ENCODE peak calls at places on chromosome 1, in seven cellular contexts. Q is HFF-Myc; S is prostate gland; Z is CD8-positive, alpha-beta memory T cell; W is choroid plexus epithelial cell; L is GM12865; I is spleen. C is an unnamed sample.

GRCh38 chr1:230824571-230825060 is 43.7 kb downstream of the C1orf198 start:
- DNase-seq in Q (no peak), S (no peak), Z (no peak), W (no peak), L (no peak), I (no peak), C (no peak)

GRCh38 chr1:198187973-198188588 is 31.3 kb downstream of the NEK7 start:
- DNase-seq in Q (no peak), S (no peak), Z (no peak), W (no peak), L (no peak), I (no peak), C (no peak)

GRCh38 chr1:178560871-178561376 is 48.0 kb downstream of the TEX35 start:
- DNase-seq in Q (no peak), S (no peak), Z (no peak), W (no peak), L (no peak), I (no peak), C (no peak)

GRCh38 chr1:211876849-211877248 is 46.3 kb upstream of the LPGAT1 start:
- DNase-seq in Q (no peak), S (no peak), Z (no peak), W (no peak), L (no peak), I (no peak), C (no peak)

GRCh38 chr1:96999191-96999590 is 277.6 kb downstream of the PTBP2 start:
- DNase-seq in Q (no peak), S (no peak), Z (no peak), W (no peak), L (no peak), I (no peak), C (no peak)

GRCh38 chr1:213552045-213552444 is 435.7 kb upstream of the PROX1 start:
- DNase-seq in Q (no peak), S (no peak), Z (no peak), W (no peak), L (no peak), I (no peak), C (no peak)

GRCh38 chr1:17865912-17866311 is 110.8 kb downstream of the ACTL8 start:
- DNase-seq in Q (no peak), S (no peak), Z (no peak), W (no peak), L (no peak), I (no peak), C (no peak)

GRCh38 chr1:205589618-205590456 is 42.0 kb downstream of the ELK4 start:
- DNase-seq in Q (no peak), S (no peak), Z (no peak), W (no peak), L (no peak), I (peak; percentile 6), C (no peak)

GRCh38 chr1:8866173-8866791 is 12.2 kb downstream of the ENO1 start:
- DNase-seq in Q (no peak), S (no peak), Z (no peak), W (no peak), L (no peak), I (no peak), C (no peak)

GRCh38 chr1:116412480-116412798 is 39.4 kb downstream of the ATP1A1 start:
- DNase-seq in Q (no peak), S (no peak), Z (no peak), W (no peak), L (no peak), I (no peak), C (no peak)

GRCh38 chr1:156862602-156863599 is 2.2 kb downstream of the NTRK1 start:
- DNase-seq in Q (no peak), S (no peak), Z (no peak), W (no peak), L (peak; percentile 38), I (no peak), C (no peak)

GRCh38 chr1:19664453-19665043 is at the start of gene HTR6:
- DNase-seq in Q (no peak), S (no peak), Z (no peak), W (no peak), L (peak; percentile 38), I (no peak), C (no peak)

GRCh38 chr1:9244501-9245229 is 10.1 kb downstream of the H6PD start:
- DNase-seq in Q (no peak), S (peak; percentile 92), Z (no peak), W (peak; percentile 83), L (no peak), I (peak; percentile 75), C (no peak)

GRCh38 chr1:183633676-183634343 is 1.8 kb downstream of the ARPC5 start:
- DNase-seq in Q (peak; percentile 89), S (no peak), Z (no peak), W (peak; percentile 96), L (peak; percentile 84), I (no peak), C (peak; percentile 76)

GRCh38 chr1:183630748-183631147 is 4.8 kb downstream of the ARPC5 start:
- DNase-seq in Q (no peak), S (no peak), Z (no peak), W (peak; percentile 47), L (no peak), I (no peak), C (no peak)

GRCh38 chr1:183632964-183633363 is 2.6 kb downstream of the ARPC5 start:
- DNase-seq in Q (no peak), S (no peak), Z (no peak), W (peak; percentile 23), L (peak; percentile 51), I (no peak), C (no peak)

GRCh38 chr1:183634429-183635065 is 1.0 kb downstream of the ARPC5 start:
- DNase-seq in Q (no peak), S (no peak), Z (no peak), W (no peak), L (no peak), I (no peak), C (no peak)

DNA sequence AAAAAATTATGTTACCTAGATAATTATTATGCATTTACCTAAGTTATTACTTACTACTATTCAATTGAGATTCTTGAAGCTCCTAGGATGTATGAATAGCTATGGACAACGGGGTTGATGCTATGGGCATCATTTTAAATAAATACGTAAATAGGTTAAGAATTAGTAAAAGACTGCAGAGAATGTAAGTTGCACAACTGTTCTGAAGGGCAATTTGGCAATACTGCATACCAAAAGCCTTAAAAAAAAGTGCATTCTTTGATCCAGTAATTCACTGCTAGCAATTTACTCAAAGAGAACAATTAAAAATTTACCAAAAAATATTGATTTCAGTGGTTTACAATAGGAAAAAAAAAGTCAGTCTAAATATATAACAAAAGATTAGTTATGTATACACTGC is 3.5 kb downstream of the ARPC5 start:
- DNase-seq in Q (no peak), S (no peak), Z (no peak), W (peak; percentile 92), L (no peak), I (no peak), C (no peak)
- H3K4me3 ChIP-seq in Q (peak overlapping the region; percentile 85), S (no peak overlapping the region), Z (no peak overlapping the region), W (peak overlapping the region; percentile 76), L (peak overlapping the region; percentile 87), I (peak overlapping the region; percentile 92), C (peak overlapping the region; percentile 86)

GRCh38 chr1:166947398-166948043 is 27.8 kb downstream of the ILDR2 start:
- DNase-seq in Q (no peak), S (no peak), Z (no peak), W (peak; percentile 67), L (peak; percentile 4), I (peak; percentile 72), C (peak; percentile 60)
- H3K4me3 ChIP-seq in Q (no peak overlapping the region), S (peak overlapping the region; percentile 0), Z (no peak overlapping the region), W (peak overlapping the region; percentile 38), L (no peak overlapping the region), I (no peak overlapping the region), C (peak overlapping the region; percentile 14)

GRCh38 chr1:111204923-111205723 is 4.7 kb upstream of the DENND2D start:
- DNase-seq in Q (no peak), S (no peak), Z (no peak), W (no peak), L (peak; percentile 34), I (no peak), C (no peak)
- H3K4me3 ChIP-seq in Q (no peak overlapping the region), S (peak overlapping the region; percentile 62), Z (peak overlapping the region; percentile 24), W (peak overlapping the region; percentile 66), L (peak overlapping the region; percentile 74), I (peak overlapping the region; percentile 80), C (no peak overlapping the region)

GRCh38 chr1:87898401-87898800 is 569.7 kb downstream of the LMO4 start:
- DNase-seq in Q (no peak), S (no peak), Z (no peak), W (no peak), L (no peak), I (no peak), C (no peak)
- H3K4me3 ChIP-seq in Q (no peak overlapping the region), S (no peak overlapping the region), Z (no peak overlapping the region), W (no peak overlapping the region), L (no peak overlapping the region), I (no peak overlapping the region), C (no peak overlapping the region)